ENCODE peak calls at places on chromosomes 16 and 17, in seven cellular contexts. H, P, A, O, U, L and D are unnamed samples.

GRCh38 chr16:29126057-29126494 is 141.2 kb downstream of the LAT start:
- DNase-seq in H (no peak), P (no peak), A (no peak), O (no peak), U (no peak), L (peak; percentile 6), D (no peak)

GRCh38 chr16:54991525-54991924 is 60.9 kb downstream of the IRX5 start:
- DNase-seq in H (no peak), P (no peak), A (no peak), O (no peak), U (no peak), L (no peak), D (no peak)

GRCh38 chr16:2871926-2872325 is 11.1 kb upstream of the FLYWCH2 start:
- DNase-seq in H (no peak), P (no peak), A (no peak), O (no peak), U (no peak), L (no peak), D (no peak)

GRCh38 chr16:72846594-72846993 is 201.3 kb downstream of the ZFHX3 start:
- DNase-seq in H (no peak), P (no peak), A (no peak), O (no peak), U (no peak), L (no peak), D (no peak)

GRCh38 chr16:31453255-31454204 is 5.8 kb upstream of the ARMC5 start:
- DNase-seq in H (peak; percentile 81), P (peak; percentile 44), A (peak; percentile 36), O (no peak), U (no peak), L (peak; percentile 63), D (peak; percentile 85)

GRCh38 chr17:63082273-63082861 is 116.3 kb downstream of the TANC2 start:
- DNase-seq in H (peak; percentile 21), P (no peak), A (peak; percentile 58), O (no peak), U (no peak), L (peak; percentile 40), D (peak; percentile 52)

GRCh38 chr16:4200000-4200780 is 41.7 kb downstream of the SRL start:
- DNase-seq in H (peak; percentile 66), P (peak; percentile 61), A (peak; percentile 60), O (peak; percentile 35), U (peak; percentile 74), L (peak; percentile 69), D (peak; percentile 66)

GRCh38 chr16:62963846-62964245 is 927.6 kb upstream of the CDH8 start:
- DNase-seq in H (no peak), P (no peak), A (no peak), O (no peak), U (no peak), L (peak; percentile 4), D (no peak)

GRCh38 chr17:69423450-69423849 is 9.0 kb downstream of the MAP2K6 start:
- DNase-seq in H (no peak), P (no peak), A (no peak), O (no peak), U (no peak), L (no peak), D (no peak)

GRCh38 chr17:64217249-64217652 is 45.8 kb downstream of the TEX2 start:
- DNase-seq in H (no peak), P (no peak), A (no peak), O (no peak), U (no peak), L (no peak), D (no peak)
- H2BK5ac ChIP-seq in H (no peak overlapping the region), P (no peak overlapping the region), A (peak overlapping the region; percentile 91), O (no peak overlapping the region), U (no peak overlapping the region), L (peak overlapping the region; percentile 11), D (no peak overlapping the region)

DNA sequence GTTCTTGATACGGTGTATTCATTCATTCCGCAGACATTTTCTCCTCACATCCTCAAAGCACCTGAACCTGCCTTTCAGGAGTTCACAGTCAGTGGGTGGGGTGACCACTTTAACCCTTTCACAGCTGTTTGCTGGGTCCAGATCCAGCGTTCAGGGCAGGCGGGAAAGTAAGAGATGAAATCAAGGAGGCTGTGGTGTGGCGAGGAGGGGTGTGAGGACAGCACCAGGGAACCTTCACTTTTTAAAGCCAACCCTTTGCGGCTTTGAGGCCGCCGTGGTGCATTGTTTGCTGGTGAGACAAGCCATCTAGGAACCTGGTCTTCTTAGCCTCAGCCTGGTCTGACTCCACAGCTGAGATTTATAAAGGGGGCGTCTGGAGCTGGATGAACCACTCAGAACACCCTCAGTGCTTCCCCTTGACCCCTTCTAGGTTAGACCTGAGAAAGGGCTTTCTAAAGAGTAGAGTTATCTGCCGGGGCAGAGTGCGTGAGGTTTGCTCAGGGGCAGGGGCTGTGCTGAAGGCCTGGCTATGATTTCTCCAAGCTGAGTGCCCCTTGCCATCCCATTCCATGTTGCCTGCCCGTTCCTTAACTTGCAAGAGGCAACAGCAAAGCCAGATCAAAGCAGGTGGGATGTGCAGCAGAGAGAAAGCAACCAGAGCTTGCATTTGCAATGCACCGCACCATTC is 933 bp downstream of the CCR7 start:
- DNase-seq in H (no peak), P (peak; percentile 26), A (no peak), O (no peak), U (no peak), L (no peak), D (no peak)
- H2BK5ac ChIP-seq in H (no peak overlapping the region), P (no peak overlapping the region), A (no peak overlapping the region), O (no peak overlapping the region), U (no peak overlapping the region), L (no peak overlapping the region), D (no peak overlapping the region)

DNA sequence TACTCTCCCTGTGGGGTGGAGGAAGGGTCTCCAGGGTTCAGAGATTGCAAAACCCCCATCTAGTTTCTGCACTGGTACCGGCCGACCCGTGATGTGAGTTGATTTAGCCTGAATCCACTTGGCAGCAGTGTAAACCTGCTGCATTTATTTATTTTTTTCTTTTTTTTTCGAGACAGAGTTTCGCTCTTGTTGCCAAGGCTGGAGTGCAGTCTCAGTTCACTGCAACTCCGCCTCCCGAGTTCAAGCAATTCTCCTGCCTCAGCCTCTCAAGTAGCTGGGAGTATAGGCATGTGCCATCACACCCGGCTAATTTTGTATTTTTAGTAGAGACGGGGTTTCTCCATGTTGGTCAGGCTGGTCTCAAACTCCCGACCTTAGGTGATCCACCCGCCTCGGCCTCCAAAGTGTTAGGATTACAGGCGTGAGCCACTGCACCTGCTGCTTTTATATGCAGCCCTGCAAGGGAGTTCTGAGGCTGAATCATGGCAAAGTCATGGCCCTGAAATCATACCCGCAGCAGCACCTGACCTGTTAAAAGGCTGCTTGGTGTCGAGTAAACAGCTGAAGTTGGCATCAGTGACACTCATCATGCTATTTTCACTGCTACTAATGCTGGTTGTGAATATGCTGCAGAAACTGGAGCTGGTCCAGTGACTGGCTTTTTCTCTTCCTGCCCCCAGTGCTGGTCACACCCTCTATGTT is 21.4 kb downstream of the DEXI start:
- DNase-seq in H (no peak), P (no peak), A (no peak), O (no peak), U (no peak), L (peak; percentile 56), D (no peak)
- H2BK5ac ChIP-seq in H (no peak overlapping the region), P (no peak overlapping the region), A (no peak overlapping the region), O (no peak overlapping the region), U (no peak overlapping the region), L (no peak overlapping the region), D (no peak overlapping the region)

GRCh38 chr16:89607453-89607852 is 6.0 kb upstream of the DPEP1 start:
- DNase-seq in H (no peak), P (no peak), A (no peak), O (no peak), U (no peak), L (no peak), D (no peak)

GRCh38 chr16:89602952-89603590 is 10.4 kb upstream of the DPEP1 start:
- DNase-seq in H (no peak), P (no peak), A (no peak), O (no peak), U (no peak), L (no peak), D (no peak)

GRCh38 chr16:89604764-89605163 is 8.7 kb upstream of the DPEP1 start:
- DNase-seq in H (no peak), P (no peak), A (no peak), O (no peak), U (no peak), L (no peak), D (no peak)

GRCh38 chr16:89606006-89606405 is 7.4 kb upstream of the DPEP1 start:
- DNase-seq in H (no peak), P (no peak), A (no peak), O (no peak), U (no peak), L (no peak), D (no peak)

DNA sequence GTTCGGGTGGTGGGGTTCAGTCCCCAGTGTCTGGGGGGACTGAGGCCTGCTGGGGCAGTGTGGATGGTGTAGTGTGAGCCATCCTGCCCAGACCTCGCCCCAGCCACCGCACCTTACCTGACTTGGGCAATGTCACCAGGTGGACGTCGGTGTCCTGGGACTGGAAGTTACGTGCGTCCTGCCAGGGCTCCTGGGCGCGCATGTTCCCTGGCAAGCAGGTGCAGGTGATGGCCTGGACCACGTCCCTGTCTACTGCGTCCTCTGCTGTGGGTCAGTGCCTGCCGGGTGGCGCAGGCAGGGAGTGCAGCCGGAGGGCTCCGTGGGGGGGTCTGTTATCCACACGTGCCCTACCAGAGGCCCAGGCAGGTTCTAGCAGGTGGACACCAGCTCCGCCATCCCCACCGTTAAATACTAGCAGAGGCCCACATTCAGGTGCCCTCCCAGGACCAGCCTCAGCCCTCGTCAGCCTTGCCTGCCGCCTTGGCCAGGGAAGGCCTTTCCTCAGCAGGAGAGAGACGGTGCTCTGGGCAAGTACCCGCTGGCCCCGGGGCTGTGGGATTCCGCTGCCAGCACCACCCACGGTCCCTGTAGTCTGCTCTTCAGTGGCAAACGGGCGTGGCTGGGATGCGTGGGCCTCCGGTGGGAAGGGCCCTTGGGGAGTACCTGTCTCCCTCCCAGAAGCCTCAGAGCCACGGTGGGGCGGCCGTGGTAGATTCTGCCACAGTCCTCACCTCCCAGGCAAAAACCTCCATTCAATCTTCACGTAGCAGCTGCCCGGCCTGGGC is 8.1 kb upstream of the DPEP1 start:
- DNase-seq in H (no peak), P (no peak), A (no peak), O (no peak), U (no peak), L (no peak), D (no peak)
- H2BK5ac ChIP-seq in H (no peak overlapping the region), P (no peak overlapping the region), A (no peak overlapping the region), O (peak overlapping the region; percentile 87), U (no peak overlapping the region), L (no peak overlapping the region), D (no peak overlapping the region)

GRCh38 chr17:9334536-9335446 is 240.8 kb downstream of the STX8 start:
- DNase-seq in H (no peak), P (no peak), A (no peak), O (no peak), U (no peak), L (peak; percentile 70), D (no peak)
- H2BK5ac ChIP-seq in H (no peak overlapping the region), P (no peak overlapping the region), A (no peak overlapping the region), O (no peak overlapping the region), U (no peak overlapping the region), L (no peak overlapping the region), D (no peak overlapping the region)